ENCODE peak calls at places on chromosomes 16 and 17, in seven cellular contexts. One of them, this sample, is unnamed.

GRCh38 chr16:70777973-70778406 is 23.0 kb downstream of the VAC14 start:
- DNase-seq in fibroblast of pulmonary artery: no peak
- DNase-seq in fibroblast of lung: peak; percentile 62
- DNase-seq in astrocyte of the spinal cord: no peak
- DNase-seq in AG04450: no peak
- DNase-seq in nephron progenitor cell: no peak
- DNase-seq in A549: peak; percentile 35
- DNase-seq in this sample: peak; percentile 26

GRCh38 chr16:84785843-84786538 is 33.8 kb upstream of the CRISPLD2 start:
- DNase-seq in fibroblast of pulmonary artery: peak; percentile 93
- DNase-seq in fibroblast of lung: peak; percentile 85
- DNase-seq in astrocyte of the spinal cord: peak; percentile 67
- DNase-seq in AG04450: no peak
- DNase-seq in nephron progenitor cell: no peak
- DNase-seq in A549: no peak
- DNase-seq in this sample: peak; percentile 29

GRCh38 chr16:85612191-85612800 is 826 bp upstream of the GSE1 start:
- DNase-seq in fibroblast of pulmonary artery: peak; percentile 73
- DNase-seq in fibroblast of lung: peak; percentile 85
- DNase-seq in astrocyte of the spinal cord: peak; percentile 84
- DNase-seq in AG04450: peak; percentile 61
- DNase-seq in nephron progenitor cell: peak; percentile 55
- DNase-seq in A549: peak; percentile 97
- DNase-seq in this sample: peak; percentile 94

GRCh38 chr16:8908779-8909468 is 26.8 kb downstream of the LITAFD start:
- DNase-seq in fibroblast of pulmonary artery: no peak
- DNase-seq in fibroblast of lung: no peak
- DNase-seq in astrocyte of the spinal cord: no peak
- DNase-seq in AG04450: no peak
- DNase-seq in nephron progenitor cell: no peak
- DNase-seq in A549: no peak
- DNase-seq in this sample: no peak

GRCh38 chr16:66569131-66569530 is 2.9 kb downstream of the CMTM1 start:
- DNase-seq in fibroblast of pulmonary artery: peak; percentile 40
- DNase-seq in fibroblast of lung: peak; percentile 72
- DNase-seq in astrocyte of the spinal cord: peak; percentile 72
- DNase-seq in AG04450: no peak
- DNase-seq in nephron progenitor cell: no peak
- DNase-seq in A549: no peak
- DNase-seq in this sample: peak; percentile 50

GRCh38 chr16:85639529-85640253 is 26.6 kb downstream of the GSE1 start:
- DNase-seq in fibroblast of pulmonary artery: no peak
- DNase-seq in fibroblast of lung: no peak
- DNase-seq in astrocyte of the spinal cord: no peak
- DNase-seq in AG04450: no peak
- DNase-seq in nephron progenitor cell: no peak
- DNase-seq in A549: no peak
- DNase-seq in this sample: no peak

GRCh38 chr16:67967956-67968439 is 439 bp downstream of the SLC12A4 start:
- DNase-seq in fibroblast of pulmonary artery: peak; percentile 32
- DNase-seq in fibroblast of lung: peak; percentile 39
- DNase-seq in astrocyte of the spinal cord: no peak
- DNase-seq in AG04450: no peak
- DNase-seq in nephron progenitor cell: peak; percentile 67
- DNase-seq in A549: peak; percentile 36
- DNase-seq in this sample: no peak

GRCh38 chr17:58200024-58200633 is 7.6 kb downstream of the EPX start:
- DNase-seq in fibroblast of pulmonary artery: peak; percentile 53
- DNase-seq in fibroblast of lung: peak; percentile 28
- DNase-seq in astrocyte of the spinal cord: peak; percentile 26
- DNase-seq in AG04450: no peak
- DNase-seq in nephron progenitor cell: peak; percentile 69
- DNase-seq in A549: peak; percentile 89
- DNase-seq in this sample: peak; percentile 48

GRCh38 chr16:20026673-20027072 is 47.0 kb downstream of the GPR139 start:
- DNase-seq in fibroblast of pulmonary artery: no peak
- DNase-seq in fibroblast of lung: no peak
- DNase-seq in astrocyte of the spinal cord: no peak
- DNase-seq in AG04450: no peak
- DNase-seq in nephron progenitor cell: no peak
- DNase-seq in A549: no peak
- DNase-seq in this sample: no peak

GRCh38 chr17:74758846-74759163 is 10.4 kb downstream of the NHERF1 start:
- DNase-seq in fibroblast of pulmonary artery: no peak
- DNase-seq in fibroblast of lung: no peak
- DNase-seq in astrocyte of the spinal cord: peak; percentile 40
- DNase-seq in AG04450: no peak
- DNase-seq in nephron progenitor cell: no peak
- DNase-seq in A549: peak; percentile 56
- DNase-seq in this sample: no peak

GRCh38 chr17:214881-215331 is 33.5 kb upstream of the DOC2B start:
- DNase-seq in fibroblast of pulmonary artery: no peak
- DNase-seq in fibroblast of lung: no peak
- DNase-seq in astrocyte of the spinal cord: no peak
- DNase-seq in AG04450: no peak
- DNase-seq in nephron progenitor cell: no peak
- DNase-seq in A549: no peak
- DNase-seq in this sample: no peak

GRCh38 chr17:4082136-4082924 is 60.5 kb downstream of the ZZEF1 start:
- DNase-seq in fibroblast of pulmonary artery: no peak
- DNase-seq in fibroblast of lung: no peak
- DNase-seq in astrocyte of the spinal cord: no peak
- DNase-seq in AG04450: no peak
- DNase-seq in nephron progenitor cell: no peak
- DNase-seq in A549: no peak
- DNase-seq in this sample: no peak

GRCh38 chr16:85436636-85437160 is 176.4 kb upstream of the GSE1 start:
- DNase-seq in fibroblast of pulmonary artery: no peak
- DNase-seq in fibroblast of lung: peak; percentile 68
- DNase-seq in astrocyte of the spinal cord: no peak
- DNase-seq in AG04450: no peak
- DNase-seq in nephron progenitor cell: peak; percentile 73
- DNase-seq in A549: no peak
- DNase-seq in this sample: no peak

GRCh38 chr16:48054881-48055601 is 100.8 kb downstream of the ABCC12 start:
- DNase-seq in fibroblast of pulmonary artery: peak; percentile 77
- DNase-seq in fibroblast of lung: peak; percentile 78
- DNase-seq in astrocyte of the spinal cord: peak; percentile 64
- DNase-seq in AG04450: peak; percentile 36
- DNase-seq in nephron progenitor cell: peak; percentile 55
- DNase-seq in A549: peak; percentile 30
- DNase-seq in this sample: peak; percentile 59

GRCh38 chr16:4298761-4299522 is 16.9 kb upstream of the GLIS2 start:
- DNase-seq in fibroblast of pulmonary artery: peak; percentile 92
- DNase-seq in fibroblast of lung: peak; percentile 89
- DNase-seq in astrocyte of the spinal cord: peak; percentile 91
- DNase-seq in AG04450: peak; percentile 86
- DNase-seq in nephron progenitor cell: peak; percentile 62
- DNase-seq in A549: peak; percentile 97
- DNase-seq in this sample: peak; percentile 93

GRCh38 chr17:41325126-41325525 is 9.6 kb upstream of the KRTAP17-1 start:
- DNase-seq in fibroblast of pulmonary artery: no peak
- DNase-seq in fibroblast of lung: no peak
- DNase-seq in astrocyte of the spinal cord: no peak
- DNase-seq in AG04450: no peak
- DNase-seq in nephron progenitor cell: no peak
- DNase-seq in A549: no peak
- DNase-seq in this sample: no peak

GRCh38 chr17:41322903-41323895 is 7.7 kb upstream of the KRTAP17-1 start:
- DNase-seq in fibroblast of pulmonary artery: no peak
- DNase-seq in fibroblast of lung: no peak
- DNase-seq in astrocyte of the spinal cord: no peak
- DNase-seq in AG04450: no peak
- DNase-seq in nephron progenitor cell: no peak
- DNase-seq in A549: no peak
- DNase-seq in this sample: no peak

GRCh38 chr17:41325611-41326010 is 10.1 kb upstream of the KRTAP17-1 start:
- DNase-seq in fibroblast of pulmonary artery: no peak
- DNase-seq in fibroblast of lung: no peak
- DNase-seq in astrocyte of the spinal cord: no peak
- DNase-seq in AG04450: no peak
- DNase-seq in nephron progenitor cell: no peak
- DNase-seq in A549: no peak
- DNase-seq in this sample: no peak

GRCh38 chr17:41326173-41327145 is 10.9 kb upstream of the KRTAP17-1 start:
- DNase-seq in fibroblast of pulmonary artery: no peak
- DNase-seq in fibroblast of lung: no peak
- DNase-seq in astrocyte of the spinal cord: no peak
- DNase-seq in AG04450: no peak
- DNase-seq in nephron progenitor cell: no peak
- DNase-seq in A549: no peak
- DNase-seq in this sample: no peak

GRCh38 chr17:41324180-41325075 is 8.9 kb upstream of the KRTAP17-1 start:
- DNase-seq in fibroblast of pulmonary artery: peak; percentile 3
- DNase-seq in fibroblast of lung: no peak
- DNase-seq in astrocyte of the spinal cord: no peak
- DNase-seq in AG04450: no peak
- DNase-seq in nephron progenitor cell: no peak
- DNase-seq in A549: peak; percentile 26
- DNase-seq in this sample: no peak
- TF ChIP-seq CTCF in fibroblast of pulmonary artery: peak; percentile 11
- TF ChIP-seq CTCF in fibroblast of lung: no peak
- TF ChIP-seq CTCF in astrocyte of the spinal cord: peak; percentile 40
- TF ChIP-seq CTCF in AG04450: peak; percentile 12
- TF ChIP-seq CTCF in nephron progenitor cell: peak; percentile 8
- TF ChIP-seq CTCF in A549: peak; percentile 53
- TF ChIP-seq CTCF in this sample: peak; percentile 62

DNA sequence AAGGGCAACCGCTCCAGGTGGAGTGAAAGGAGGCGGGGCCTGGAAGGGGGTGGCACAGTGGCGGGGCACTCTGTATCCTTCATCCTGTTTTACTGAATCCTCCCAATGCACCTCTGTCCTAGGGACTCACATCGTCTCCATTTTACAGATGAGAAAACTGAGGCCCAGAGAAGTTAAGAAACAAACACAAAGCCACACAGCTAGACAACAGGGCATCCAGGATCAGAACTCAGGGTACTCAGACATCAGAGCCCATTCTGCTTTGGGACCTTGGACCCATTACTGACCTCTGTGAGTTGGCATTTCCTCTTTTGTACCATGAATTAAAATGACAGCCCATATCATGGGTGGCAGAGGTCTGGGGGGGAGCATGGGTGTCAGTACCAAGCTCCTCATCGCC is 129.2 kb downstream of the CPPED1 start:
- DNase-seq in fibroblast of pulmonary artery: no peak
- DNase-seq in fibroblast of lung: no peak
- DNase-seq in astrocyte of the spinal cord: no peak
- DNase-seq in AG04450: no peak
- DNase-seq in nephron progenitor cell: no peak
- DNase-seq in A549: no peak
- DNase-seq in this sample: no peak
- TF ChIP-seq CTCF in fibroblast of pulmonary artery: no peak
- TF ChIP-seq CTCF in fibroblast of lung: no peak
- TF ChIP-seq CTCF in astrocyte of the spinal cord: no peak
- TF ChIP-seq CTCF in AG04450: no peak
- TF ChIP-seq CTCF in nephron progenitor cell: no peak
- TF ChIP-seq CTCF in A549: no peak
- TF ChIP-seq CTCF in this sample: no peak

GRCh38 chr16:81879625-81880024 is 100.5 kb downstream of the PLCG2 start:
- DNase-seq in fibroblast of pulmonary artery: no peak
- DNase-seq in fibroblast of lung: no peak
- DNase-seq in astrocyte of the spinal cord: no peak
- DNase-seq in AG04450: no peak
- DNase-seq in nephron progenitor cell: no peak
- DNase-seq in A549: no peak
- DNase-seq in this sample: no peak
- TF ChIP-seq CTCF in fibroblast of pulmonary artery: no peak
- TF ChIP-seq CTCF in fibroblast of lung: no peak
- TF ChIP-seq CTCF in astrocyte of the spinal cord: peak; percentile 38
- TF ChIP-seq CTCF in AG04450: no peak
- TF ChIP-seq CTCF in nephron progenitor cell: no peak
- TF ChIP-seq CTCF in A549: no peak
- TF ChIP-seq CTCF in this sample: peak; percentile 59

GRCh38 chr17:27533874-27534815 is 77.9 kb downstream of the KSR1 start:
- DNase-seq in fibroblast of pulmonary artery: peak; percentile 84
- DNase-seq in fibroblast of lung: peak; percentile 96
- DNase-seq in astrocyte of the spinal cord: peak; percentile 91
- DNase-seq in AG04450: peak; percentile 90
- DNase-seq in nephron progenitor cell: no peak
- DNase-seq in A549: no peak
- DNase-seq in this sample: peak; percentile 89
- TF ChIP-seq CTCF in fibroblast of pulmonary artery: no peak
- TF ChIP-seq CTCF in fibroblast of lung: peak; percentile 4
- TF ChIP-seq CTCF in astrocyte of the spinal cord: no peak
- TF ChIP-seq CTCF in AG04450: peak; percentile 22
- TF ChIP-seq CTCF in nephron progenitor cell: no peak
- TF ChIP-seq CTCF in A549: no peak
- TF ChIP-seq CTCF in this sample: peak; percentile 25